ENCODE peak calls at places on chromosomes 1 and 21, in eight cellular contexts. O is CD8-positive, alpha-beta T cell; Y is astrocyte of the spinal cord; P is ovary; B is BJ; C is fibroblast of lung; U is upper lobe of left lung; L is psoas muscle. E is an unnamed sample.

GRCh38 chr1:189816558-189816957 is 661.1 kb downstream of the BRINP3 start:
- DNase-seq in O (no peak), Y (no peak), P (no peak), B (no peak), C (no peak), U (no peak), L (no peak), E (no peak)

GRCh38 chr1:7808253-7808844 is 24.3 kb downstream of the PER3 start:
- DNase-seq in O (no peak), Y (peak; percentile 53), P (no peak), B (no peak), C (peak; percentile 42), U (no peak), L (no peak), E (no peak)

GRCh38 chr1:221611930-221612777 is 129.7 kb downstream of the DUSP10 start:
- DNase-seq in O (no peak), Y (peak; percentile 88), P (peak; percentile 71), B (peak; percentile 76), C (peak; percentile 94), U (no peak), L (peak; percentile 62), E (no peak)

GRCh38 chr1:210230149-210230695 is 2.4 kb upstream of the SERTAD4 start:
- DNase-seq in O (no peak), Y (no peak), P (no peak), B (no peak), C (no peak), U (no peak), L (no peak), E (no peak)

GRCh38 chr1:160846281-160846680 is 16.4 kb downstream of the CD244 start:
- DNase-seq in O (no peak), Y (no peak), P (no peak), B (no peak), C (no peak), U (no peak), L (no peak), E (no peak)

GRCh38 chr1:169052727-169053126 is 53.8 kb upstream of the ATP1B1 start:
- DNase-seq in O (no peak), Y (no peak), P (no peak), B (no peak), C (no peak), U (no peak), L (no peak), E (no peak)

GRCh38 chr1:196732526-196732925 is 42.1 kb upstream of the CFHR3 start:
- DNase-seq in O (no peak), Y (no peak), P (no peak), B (no peak), C (no peak), U (no peak), L (no peak), E (no peak)

GRCh38 chr1:151193856-151194255 is 3.9 kb upstream of the VPS72 start:
- DNase-seq in O (no peak), Y (no peak), P (no peak), B (no peak), C (no peak), U (no peak), L (no peak), E (no peak)

GRCh38 chr21:27804515-27804914 is 837.6 kb upstream of the ADAMTS5 start:
- DNase-seq in O (no peak), Y (no peak), P (no peak), B (no peak), C (peak; percentile 6), U (no peak), L (no peak), E (no peak)

GRCh38 chr1:172460177-172460576 is 16.3 kb upstream of the PIGC start:
- DNase-seq in O (no peak), Y (no peak), P (no peak), B (no peak), C (no peak), U (no peak), L (no peak), E (no peak)

GRCh38 chr1:43664369-43664768 is 14.4 kb downstream of the KDM4A start:
- DNase-seq in O (no peak), Y (no peak), P (no peak), B (no peak), C (no peak), U (no peak), L (no peak), E (no peak)

GRCh38 chr1:35717911-35718476 is 690 bp downstream of the C1orf216 start:
- DNase-seq in O (no peak), Y (peak; percentile 72), P (no peak), B (no peak), C (peak; percentile 77), U (no peak), L (peak; percentile 71), E (no peak)

GRCh38 chr1:33649759-33650158 is 177.3 kb downstream of the ZSCAN20 start:
- DNase-seq in O (no peak), Y (no peak), P (no peak), B (no peak), C (no peak), U (no peak), L (no peak), E (no peak)

GRCh38 chr1:4002741-4003140 is 102.7 kb upstream of the C1orf174 start:
- DNase-seq in O (no peak), Y (no peak), P (no peak), B (no peak), C (no peak), U (no peak), L (no peak), E (no peak)

GRCh38 chr1:179976970-179977651 is 22.5 kb downstream of the CEP350 start:
- DNase-seq in O (no peak), Y (no peak), P (no peak), B (no peak), C (no peak), U (no peak), L (no peak), E (no peak)

GRCh38 chr1:153220606-153221303 is 3.4 kb downstream of the PRR9 start:
- DNase-seq in O (no peak), Y (no peak), P (peak; percentile 37), B (no peak), C (no peak), U (peak; percentile 20), L (no peak), E (no peak)

GRCh38 chr1:156337052-156337887 is 822 bp downstream of the CCT3 start:
- DNase-seq in O (no peak), Y (no peak), P (peak; percentile 27), B (no peak), C (peak; percentile 9), U (no peak), L (no peak), E (no peak)

GRCh38 chr1:18668051-18668450 is 37.4 kb downstream of the PAX7 start:
- DNase-seq in O (no peak), Y (no peak), P (no peak), B (no peak), C (no peak), U (no peak), L (no peak), E (no peak)

GRCh38 chr1:33181038-33181861 is 593 bp downstream of the TRIM62 start:
- DNase-seq in O (peak; percentile 5), Y (peak; percentile 51), P (peak; percentile 75), B (no peak), C (peak; percentile 52), U (peak; percentile 92), L (peak; percentile 51), E (no peak)

GRCh38 chr1:39170731-39171375 is 33.6 kb upstream of the MACF1 start:
- DNase-seq in O (no peak), Y (no peak), P (no peak), B (no peak), C (no peak), U (no peak), L (no peak), E (no peak)

GRCh38 chr1:203440780-203441179 is 34.8 kb upstream of the PRELP start:
- DNase-seq in O (no peak), Y (peak; percentile 46), P (peak; percentile 77), B (no peak), C (peak; percentile 74), U (peak; percentile 76), L (peak; percentile 80), E (peak; percentile 91)

GRCh38 chr1:167472729-167473529 is 45.4 kb downstream of the CD247 start:
- DNase-seq in O (no peak), Y (no peak), P (no peak), B (no peak), C (no peak), U (no peak), L (no peak), E (no peak)

GRCh38 chr1:62103880-62104279 is 90.8 kb upstream of the L1TD1 start:
- DNase-seq in O (no peak), Y (no peak), P (no peak), B (no peak), C (no peak), U (no peak), L (no peak), E (no peak)

GRCh38 chr1:27873671-27874384 is 1.5 kb downstream of the THEMIS2 start:
- DNase-seq in O (no peak), Y (no peak), P (no peak), B (no peak), C (no peak), U (no peak), L (no peak), E (no peak)
- H3K4me3 ChIP-seq in O (peak overlapping the region; percentile 83), Y (no peak overlapping the region), P (peak overlapping the region; percentile 48), B (no peak overlapping the region), C (no peak overlapping the region), U (peak overlapping the region; percentile 63), L (peak overlapping the region; percentile 78), E (peak overlapping the region; percentile 92)

GRCh38 chr1:37808369-37809319 is 636 bp upstream of the YRDC start:
- DNase-seq in O (peak; percentile 9), Y (peak; percentile 83), P (peak; percentile 68), B (no peak), C (peak; percentile 79), U (peak; percentile 95), L (peak; percentile 76), E (peak; percentile 78)
- TF ChIP-seq CTCF in O (no peak), Y (no peak), P (no peak), B (peak; percentile 29), C (peak; percentile 2), U (no peak), L (no peak), E (no peak)

DNA sequence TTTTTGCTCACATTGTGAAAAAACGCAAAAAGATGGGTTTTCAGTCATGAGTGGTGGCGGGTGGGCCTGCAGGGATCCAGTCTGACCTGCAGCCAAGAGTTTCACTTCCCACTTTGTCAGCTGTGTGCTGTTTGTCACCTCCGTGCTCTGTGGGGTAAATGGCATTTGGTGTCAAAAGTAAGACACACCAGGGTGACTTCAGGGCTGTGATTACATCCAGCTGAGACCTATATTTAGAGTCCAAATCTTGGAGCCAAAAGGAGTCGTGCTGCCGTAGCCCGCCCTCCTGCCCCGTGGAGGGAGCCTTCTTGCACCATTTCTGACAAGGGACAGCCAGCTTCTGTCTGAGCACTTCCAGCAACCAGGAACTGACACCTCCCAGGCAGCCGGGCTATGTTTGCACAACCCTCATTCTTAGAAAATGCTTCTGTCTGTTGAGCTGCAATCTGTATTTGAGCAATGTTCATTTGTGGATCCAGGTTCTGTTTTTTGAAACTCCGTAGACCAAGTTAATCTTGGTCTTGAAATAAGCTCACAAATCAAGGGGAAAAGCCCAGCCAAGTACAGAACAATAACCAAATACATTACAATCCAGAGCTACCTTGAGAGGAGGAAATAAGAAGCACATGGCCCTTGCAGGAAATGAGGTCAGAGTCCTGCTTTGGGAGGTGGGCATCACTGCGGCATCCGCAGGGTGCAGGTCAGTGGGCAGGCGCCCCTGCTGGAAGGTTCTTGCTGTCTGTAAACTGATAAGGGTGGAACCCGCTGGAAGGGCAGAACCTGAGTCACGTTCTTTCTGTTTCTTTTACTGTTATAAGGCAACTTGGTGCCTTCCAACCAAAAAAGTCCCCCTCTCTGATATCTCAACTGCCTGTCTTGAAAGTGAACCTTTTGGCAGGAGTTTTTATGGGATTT is 14.4 kb downstream of the ABCG1 start:
- DNase-seq in O (peak; percentile 64), Y (peak; percentile 12), P (no peak), B (no peak), C (no peak), U (no peak), L (peak; percentile 89), E (peak; percentile 93)
- H3K4me3 ChIP-seq in O (peak overlapping the region; percentile 1), Y (no peak overlapping the region), P (no peak overlapping the region), B (no peak overlapping the region), C (no peak overlapping the region), U (peak overlapping the region; percentile 8), L (peak overlapping the region; percentile 70), E (peak overlapping the region; percentile 82)

GRCh38 chr1:238789916-238790667 is 596.3 kb upstream of the CHRM3 start:
- DNase-seq in O (no peak), Y (no peak), P (no peak), B (no peak), C (no peak), U (no peak), L (no peak), E (no peak)
- TF ChIP-seq CTCF in O (no peak), Y (no peak), P (no peak), B (no peak), C (no peak), U (no peak), L (no peak), E (no peak)